ENCODE peak calls at places on chromosomes 12 and 14, in nine cellular contexts. Y is non-pigmented ciliary epithelial cell, V is MV-4-11, J is NCI-H2081, D is NCI-H748 treated with DMSO at 0.1 percent for 48 hours, I is substantia nigra, T is left kidney, H is mesendoderm, P is upper lobe of left lung. K is an unnamed sample.
A peak's percentile ranks its signal among the peaks of the same experiment; 100 is the strongest.

GRCh38 chr12:78719721-78720120 is 144.9 kb upstream of the SYT1 start:
- DNase-seq in Y (no peak), V (no peak), J (no peak), D (no peak), I (no peak), T (no peak), H (no peak), P (no peak), K (no peak)

GRCh38 chr12:106123551-106123991 is 15.2 kb downstream of the NUAK1 start:
- DNase-seq in Y (no peak), V (no peak), J (no peak), D (no peak), I (no peak), T (peak; percentile 47), H (peak; percentile 80), P (no peak), K (no peak)

GRCh38 chr14:61537567-61538463 is 157.5 kb upstream of the HIF1A start:
- DNase-seq in Y (no peak), V (no peak), J (peak; percentile 40), D (peak; percentile 11), I (no peak), T (peak; percentile 52), H (peak; percentile 84), P (peak; percentile 92), K (peak; percentile 99)

GRCh38 chr12:115752913-115753726 is 524.4 kb downstream of the MED13L start:
- DNase-seq in Y (peak; percentile 17), V (peak; percentile 16), J (no peak), D (peak; percentile 67), I (peak; percentile 1), T (peak; percentile 88), H (peak; percentile 77), P (peak; percentile 28), K (peak; percentile 63)

GRCh38 chr12:108594-108993 is 42.0 kb downstream of the IQSEC3 start:
- DNase-seq in Y (no peak), V (no peak), J (peak; percentile 65), D (no peak), I (no peak), T (no peak), H (no peak), P (no peak), K (peak; percentile 4)

GRCh38 chr12:71475280-71475679 is 35.7 kb downstream of the LGR5 start:
- DNase-seq in Y (no peak), V (no peak), J (no peak), D (no peak), I (no peak), T (peak; percentile 15), H (no peak), P (no peak), K (no peak)

GRCh38 chr12:54840293-54840692 is 14.0 kb upstream of the MUCL1 start:
- DNase-seq in Y (no peak), V (peak; percentile 66), J (no peak), D (no peak), I (no peak), T (peak; percentile 9), H (no peak), P (no peak), K (no peak)

GRCh38 chr12:133107121-133107520 is 23.0 kb downstream of the ZNF891 start:
- DNase-seq in Y (no peak), V (no peak), J (no peak), D (no peak), I (no peak), T (no peak), H (no peak), P (no peak), K (no peak)